ENCODE peak calls at places on chromosomes 12 and 14, in four cellular contexts. J is H9, F is neuronal stem cell, X is IMR-90. N is an unnamed sample.

GRCh38 chr14:61925043-61925442 is 162.8 kb downstream of the SNAPC1 start:
- DNase-seq in J (peak), F (no peak), X (peak), N (peak)

GRCh38 chr12:88111074-88111652 is 30.7 kb downstream of the CEP290 start:
- DNase-seq in J (no peak), F (peak), X (peak), N (peak)

GRCh38 chr14:67999290-67999689 is 179.7 kb downstream of the RAD51B start:
- DNase-seq in J (no peak), F (no peak), X (peak), N (peak)

GRCh38 chr14:59829469-59829868 is 41.1 kb downstream of the RTN1 start:
- DNase-seq in J (no peak), F (no peak), X (no peak), N (no peak)

GRCh38 chr12:89414322-89414721 is 62.0 kb upstream of the DUSP6 start:
- DNase-seq in J (no peak), F (no peak), X (no peak), N (no peak)

GRCh38 chr14:97995038-97995437 is 1197.9 kb downstream of the VRK1 start:
- DNase-seq in J (no peak), F (no peak), X (no peak), N (no peak)

GRCh38 chr12:81798294-81798693 is 39.1 kb upstream of the PPFIA2 start:
- DNase-seq in J (peak), F (no peak), X (no peak), N (no peak)

GRCh38 chr12:18942669-18943068 is 186.9 kb upstream of the PLEKHA5 start:
- DNase-seq in J (no peak), F (no peak), X (no peak), N (no peak)

GRCh38 chr14:72692678-72693077 is 201.2 kb downstream of the DPF3 start:
- DNase-seq in J (peak), F (no peak), X (no peak), N (no peak)

GRCh38 chr12:31578632-31579031 is 12.3 kb downstream of the DENND5B start:
- DNase-seq in J (no peak), F (no peak), X (peak), N (peak)

GRCh38 chr12:56768424-56768823 is 5.3 kb downstream of the HSD17B6 start:
- DNase-seq in J (no peak), F (no peak), X (no peak), N (no peak)

GRCh38 chr12:6520186-6520585 is 14.1 kb upstream of the GAPDH start:
- DNase-seq in J (no peak), F (no peak), X (no peak), N (no peak)

GRCh38 chr14:35247777-35248475 is 44.3 kb upstream of the PSMA6 start:
- DNase-seq in J (no peak), F (no peak), X (peak), N (peak)

GRCh38 chr14:68542346-68542745 is 250.5 kb downstream of the ZFP36L1 start:
- DNase-seq in J (no peak), F (no peak), X (no peak), N (no peak)

GRCh38 chr14:58954052-58954451 is 234.4 kb upstream of the DAAM1 start:
- DNase-seq in J (no peak), F (no peak), X (no peak), N (no peak)

GRCh38 chr14:21263284-21264024 is 5.8 kb downstream of the HNRNPC start:
- DNase-seq in J (no peak), F (no peak), X (peak), N (peak)

DNA sequence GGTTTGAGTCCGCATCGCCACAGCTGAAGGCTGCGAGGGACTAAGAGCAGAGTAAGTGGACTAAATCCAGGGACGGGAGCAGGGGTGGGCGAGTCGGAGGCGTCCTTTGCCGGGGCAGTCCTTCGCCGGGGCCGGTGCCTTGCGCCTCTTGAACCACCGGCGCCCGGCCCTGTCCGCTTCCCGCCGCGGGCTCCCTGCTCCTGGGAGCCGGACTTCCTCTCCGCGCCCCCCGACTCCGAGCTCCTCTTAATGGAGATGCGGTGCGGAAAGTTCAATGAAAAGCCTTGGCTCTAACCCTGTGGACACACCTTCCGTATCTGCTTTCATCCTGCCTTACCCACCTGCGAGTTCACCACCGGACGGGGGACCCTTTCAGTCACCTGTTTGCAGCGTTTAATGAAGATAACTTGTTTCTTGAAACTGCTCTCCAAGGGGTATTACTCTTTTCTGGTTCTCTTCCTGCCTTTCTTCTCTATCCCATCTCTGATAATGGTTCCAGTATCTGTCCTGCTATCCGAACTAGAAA is 453 bp downstream of the FGFR1OP2 start:
- DNase-seq in J (no peak), F (no peak), X (no peak), N (no peak)
- H3K14ac ChIP-seq in J (peak), F (peak), X (peak), N (no peak)

GRCh38 chr12:111870216-111870615 is 28.2 kb downstream of the MAPKAPK5 start:
- DNase-seq in J (no peak), F (no peak), X (no peak), N (no peak)

GRCh38 chr12:111864935-111865334 is 22.9 kb downstream of the MAPKAPK5 start:
- DNase-seq in J (no peak), F (no peak), X (no peak), N (no peak)

GRCh38 chr12:111868676-111869588 is 26.9 kb downstream of the MAPKAPK5 start:
- DNase-seq in J (peak), F (peak), X (no peak), N (no peak)

GRCh38 chr12:111873113-111873512 is 31.1 kb downstream of the MAPKAPK5 start:
- DNase-seq in J (no peak), F (no peak), X (no peak), N (no peak)

GRCh38 chr12:111867531-111867930 is 25.5 kb downstream of the MAPKAPK5 start:
- DNase-seq in J (no peak), F (no peak), X (no peak), N (no peak)
- H3K14ac ChIP-seq in J (no peak), F (no peak), X (no peak), N (no peak)

DNA sequence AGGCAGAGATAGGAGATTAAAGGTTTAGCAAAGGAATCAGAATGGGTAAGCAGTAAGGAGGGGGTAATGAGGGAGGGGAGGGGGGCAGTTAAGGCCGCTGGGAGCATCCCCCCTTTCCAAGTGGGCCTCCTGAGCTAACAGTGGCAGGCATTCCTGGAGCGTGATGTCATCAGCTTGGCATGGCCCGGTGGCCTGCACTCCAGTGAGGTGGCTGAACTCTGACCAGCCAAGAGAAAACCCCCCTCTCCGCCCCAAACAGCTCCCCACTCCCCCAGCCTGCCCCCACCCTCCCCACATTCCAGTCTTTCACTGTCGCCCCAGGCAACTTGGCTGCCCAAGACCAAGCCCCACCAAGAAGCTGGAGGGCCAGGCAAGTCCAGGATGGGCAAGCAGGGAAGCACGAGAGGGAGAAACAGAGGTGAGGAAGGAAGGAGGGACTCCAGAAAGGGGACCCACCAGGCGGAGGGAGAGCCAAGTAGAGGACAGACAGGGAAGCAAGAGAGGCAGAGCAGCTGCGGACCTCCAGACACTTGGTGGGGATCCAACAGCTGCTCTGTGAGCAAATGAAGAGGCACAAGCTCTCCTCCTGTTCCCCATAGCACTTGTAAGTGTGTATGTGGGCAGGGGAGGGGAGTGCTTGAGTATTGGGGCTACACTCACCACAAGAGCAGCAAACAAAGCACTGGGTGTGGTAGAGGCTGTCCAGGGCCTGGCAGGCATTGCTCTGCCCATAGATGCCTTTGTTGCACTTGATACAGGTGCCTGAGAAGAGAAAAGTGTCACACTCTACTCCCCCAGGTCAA is 4.5 kb downstream of the AJUBA start:
- DNase-seq in J (peak), F (peak), X (peak), N (peak)
- H3K14ac ChIP-seq in J (peak), F (peak), X (peak), N (no peak)

GRCh38 chr12:92404921-92405320 is 259.3 kb upstream of the BTG1 start:
- DNase-seq in J (no peak), F (no peak), X (no peak), N (no peak)

GRCh38 chr12:92402415-92402814 is 256.8 kb upstream of the BTG1 start:
- DNase-seq in J (no peak), F (no peak), X (no peak), N (no peak)

GRCh38 chr12:92404259-92404894 is 258.7 kb upstream of the BTG1 start:
- DNase-seq in J (no peak), F (no peak), X (no peak), N (no peak)

GRCh38 chr12:92400006-92400405 is 254.4 kb upstream of the BTG1 start:
- DNase-seq in J (no peak), F (no peak), X (no peak), N (no peak)

GRCh38 chr12:92403210-92404175 is 257.8 kb upstream of the BTG1 start:
- DNase-seq in J (no peak), F (no peak), X (no peak), N (no peak)
- H3K14ac ChIP-seq in J (no peak), F (no peak), X (no peak), N (no peak)

DNA sequence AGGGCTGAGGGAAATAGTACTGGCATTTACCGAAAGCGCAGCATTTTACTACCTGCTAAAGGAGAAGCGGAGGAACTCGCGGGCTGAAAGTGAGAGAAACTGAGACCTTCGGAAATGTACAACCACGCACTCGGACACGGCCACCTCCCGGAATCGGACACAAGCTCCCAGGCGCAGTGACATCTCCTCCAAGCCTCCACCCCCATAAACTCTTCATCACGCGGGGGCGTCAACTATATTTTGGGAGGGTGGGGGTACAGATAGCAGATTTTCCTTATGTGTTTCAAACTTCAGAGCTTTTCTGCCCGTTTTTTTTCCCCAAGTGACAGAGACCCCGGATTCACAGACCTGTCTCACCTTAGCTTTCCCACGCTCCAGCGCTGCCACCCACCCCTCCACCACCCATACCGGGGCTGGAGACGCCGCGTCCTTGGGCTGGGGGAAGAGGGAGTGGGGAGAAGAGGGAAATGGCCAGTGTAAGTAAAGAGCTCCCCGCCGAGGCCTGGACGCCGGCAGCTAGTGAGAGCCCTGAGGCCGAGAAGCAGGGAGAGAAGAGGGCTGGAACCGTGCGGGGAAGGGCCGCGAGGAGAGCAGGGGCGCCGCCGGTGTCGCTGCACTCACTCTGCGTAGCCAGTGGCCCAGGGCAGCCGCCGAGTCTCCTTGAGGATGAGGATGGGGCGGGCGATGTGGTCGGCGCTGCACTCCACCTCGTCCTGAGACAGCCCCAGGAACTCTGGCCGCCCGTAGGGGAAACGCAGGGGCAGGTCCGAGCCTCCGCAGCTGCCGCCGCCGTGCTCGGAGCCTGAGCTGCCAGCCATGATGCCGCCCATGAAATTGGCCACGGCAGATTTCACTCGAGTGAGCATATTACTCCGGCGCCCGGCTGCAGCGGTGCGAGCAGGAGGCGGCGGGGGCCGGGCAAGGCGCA is 815 bp downstream of the PPM1H start:
- DNase-seq in J (peak), F (peak), X (peak), N (peak)
- H3K14ac ChIP-seq in J (no peak), F (peak), X (no peak), N (peak)

DNA sequence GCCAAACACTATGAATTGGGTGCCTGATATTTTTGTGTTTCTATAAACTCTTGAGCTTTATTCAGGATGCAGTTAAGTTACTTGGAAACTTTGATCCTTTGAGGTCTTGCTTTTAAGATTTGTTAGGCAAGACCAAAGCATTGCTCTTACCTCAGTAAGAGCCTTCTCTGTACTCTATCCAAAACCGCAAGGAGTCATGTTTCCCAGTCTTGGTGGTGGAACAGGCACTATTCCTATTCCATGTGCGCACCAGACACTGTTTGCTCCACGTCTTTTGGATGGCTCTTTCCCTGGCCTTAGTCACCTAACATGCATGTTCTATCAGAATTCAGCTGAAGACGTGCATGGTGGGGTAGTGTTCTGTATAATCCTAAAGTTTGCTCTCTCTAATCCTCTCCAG is 23.6 kb downstream of the CSRP2 start:
- DNase-seq in J (no peak), F (no peak), X (no peak), N (no peak)
- H3K14ac ChIP-seq in J (no peak), F (no peak), X (no peak), N (no peak)

DNA sequence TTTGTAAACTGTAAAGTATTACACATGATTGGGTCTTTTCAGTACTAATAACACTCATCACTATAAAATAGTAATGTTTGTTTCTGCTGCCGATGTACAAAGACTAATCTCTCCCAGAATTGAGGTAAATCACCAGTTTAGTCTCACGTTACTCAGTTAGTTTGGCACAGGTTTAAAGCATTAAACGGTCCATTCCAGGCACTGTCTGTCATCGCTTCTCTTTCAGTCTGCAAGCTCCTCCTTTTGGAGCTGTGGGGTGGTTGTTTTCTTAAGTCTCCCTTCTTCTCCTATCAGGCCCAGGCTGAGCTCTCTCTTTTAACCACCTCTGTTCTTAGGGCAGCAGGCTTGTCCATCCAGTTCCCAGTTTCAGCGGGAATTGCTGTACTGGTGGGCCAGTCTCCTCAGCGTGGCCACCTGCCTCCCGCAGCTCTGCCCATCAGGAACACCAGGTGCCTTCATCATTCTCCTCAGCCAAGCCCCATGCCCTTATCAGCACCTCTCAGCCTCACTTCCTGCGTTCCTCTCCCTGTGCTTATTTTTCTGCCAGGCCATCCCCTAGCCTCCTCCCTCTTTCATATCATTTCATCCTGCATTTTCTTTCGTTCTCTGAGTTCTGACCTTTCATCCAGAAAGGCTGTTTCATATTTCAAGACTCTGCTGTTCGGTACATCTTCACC is 149.0 kb downstream of the TGFB3 start:
- DNase-seq in J (no peak), F (no peak), X (peak), N (no peak)
- H3K14ac ChIP-seq in J (no peak), F (no peak), X (peak), N (no peak)